ENCODE peak calls at places on chromosomes 7 and 10, in five cellular contexts. V is HCT116, L is suprapubic skin, W is GM23338, U is K562. N is an unnamed sample.

GRCh38 chr7:36630112-36630650 is 94.1 kb downstream of the AOAH start:
- DNase-seq in V (no peak), L (no peak), W (no peak), U (no peak), N (no peak)

GRCh38 chr7:117385340-117386124 is 41.8 kb downstream of the ASZ1 start:
- DNase-seq in V (peak; percentile 37), L (no peak), W (peak; percentile 34), U (no peak), N (no peak)

GRCh38 chr7:130160023-130160422 is 45.2 kb downstream of the TMEM209 start:
- DNase-seq in V (no peak), L (no peak), W (no peak), U (no peak), N (no peak)

GRCh38 chr7:106246941-106247826 is 37.6 kb downstream of the NAMPT start:
- DNase-seq in V (no peak), L (no peak), W (no peak), U (no peak), N (no peak)

GRCh38 chr10:93376372-93377296 is 105.5 kb downstream of the MYOF start:
- DNase-seq in V (peak; percentile 80), L (no peak), W (peak; percentile 84), U (peak; percentile 55), N (peak; percentile 87)

GRCh38 chr10:33664070-33664469 is 329.6 kb upstream of the NRP1 start:
- DNase-seq in V (no peak), L (no peak), W (no peak), U (no peak), N (no peak)

GRCh38 chr10:51955696-51956095 is 256.3 kb upstream of the CSTF2T start:
- DNase-seq in V (no peak), L (no peak), W (peak; percentile 45), U (no peak), N (no peak)

GRCh38 chr7:45237788-45238461 is 80.3 kb downstream of the RAMP3 start:
- DNase-seq in V (no peak), L (no peak), W (no peak), U (peak; percentile 39), N (no peak)

GRCh38 chr7:85927226-85927625 is 716.5 kb upstream of the GRM3 start:
- DNase-seq in V (no peak), L (no peak), W (peak; percentile 1), U (no peak), N (no peak)

GRCh38 chr7:139687980-139688632 is 89.7 kb downstream of the HIPK2 start:
- DNase-seq in V (peak; percentile 26), L (no peak), W (no peak), U (peak; percentile 89), N (no peak)

GRCh38 chr7:121313220-121313792 is 15.5 kb upstream of the WNT16 start:
- DNase-seq in V (no peak), L (no peak), W (no peak), U (no peak), N (no peak)

GRCh38 chr10:73886625-73887024 is 12.3 kb upstream of the CAMK2G start:
- DNase-seq in V (no peak), L (no peak), W (no peak), U (no peak), N (no peak)

GRCh38 chr10:124250506-124250905 is 157.1 kb upstream of the CHST15 start:
- DNase-seq in V (no peak), L (no peak), W (no peak), U (no peak), N (no peak)

GRCh38 chr10:110168601-110169481 is 38.6 kb upstream of the MXI1 start:
- DNase-seq in V (no peak), L (peak; percentile 72), W (peak; percentile 87), U (no peak), N (no peak)

GRCh38 chr7:45257284-45257683 is 99.7 kb downstream of the RAMP3 start:
- DNase-seq in V (no peak), L (no peak), W (no peak), U (no peak), N (no peak)

GRCh38 chr7:151243411-151244155 is 4.9 kb downstream of the SMARCD3 start:
- DNase-seq in V (no peak), L (no peak), W (no peak), U (no peak), N (no peak)

GRCh38 chr10:81219758-81220157 is 655.2 kb upstream of the NRG3 start:
- DNase-seq in V (no peak), L (no peak), W (no peak), U (no peak), N (no peak)

GRCh38 chr10:50310560-50311174 is 59.4 kb upstream of the ASAH2 start:
- DNase-seq in V (peak; percentile 18), L (no peak), W (peak; percentile 76), U (peak; percentile 76), N (no peak)

GRCh38 chr10:36446873-36447272 is 678.5 kb upstream of the ANKRD30A start:
- DNase-seq in V (no peak), L (no peak), W (no peak), U (no peak), N (peak; percentile 81)

GRCh38 chr7:110050831-110051230 is 1040.1 kb upstream of the LRRN3 start:
- DNase-seq in V (no peak), L (no peak), W (no peak), U (no peak), N (no peak)

GRCh38 chr7:158520825-158521224 is 66.8 kb downstream of the PTPRN2 start:
- DNase-seq in V (no peak), L (no peak), W (no peak), U (no peak), N (no peak)

GRCh38 chr7:82507976-82508677 is 64.5 kb upstream of the CACNA2D1 start:
- DNase-seq in V (no peak), L (no peak), W (peak; percentile 46), U (no peak), N (no peak)

GRCh38 chr7:105376901-105377533 is 11.7 kb downstream of the SRPK2 start:
- DNase-seq in V (no peak), L (no peak), W (peak; percentile 78), U (peak; percentile 43), N (no peak)

GRCh38 chr10:80493482-80494021 is 39.4 kb downstream of the TSPAN14 start:
- DNase-seq in V (no peak), L (no peak), W (no peak), U (no peak), N (no peak)

GRCh38 chr7:4868493-4868892 is 6.7 kb upstream of the PAPOLB start:
- DNase-seq in V (no peak), L (peak; percentile 40), W (no peak), U (no peak), N (no peak)

GRCh38 chr7:46003896-46004875 is 83.1 kb upstream of the IGFBP3 start:
- DNase-seq in V (peak; percentile 56), L (no peak), W (no peak), U (no peak), N (no peak)

GRCh38 chr10:44974628-44975431 is 3.8 kb downstream of the DEPP1 start:
- DNase-seq in V (peak; percentile 13), L (peak; percentile 83), W (peak; percentile 75), U (peak; percentile 90), N (peak; percentile 89)

GRCh38 chr10:99315853-99316252 is 13.3 kb upstream of the CNNM1 start:
- DNase-seq in V (no peak), L (no peak), W (no peak), U (no peak), N (no peak)

GRCh38 chr10:37680716-37681616 is 176.4 kb downstream of the ZNF248 start:
- DNase-seq in V (no peak), L (no peak), W (no peak), U (no peak), N (no peak)

GRCh38 chr7:11130012-11130411 is 156.3 kb downstream of the PHF14 start:
- DNase-seq in V (no peak), L (no peak), W (no peak), U (no peak), N (no peak)

GRCh38 chr10:6843477-6843876 is 263.4 kb upstream of the PRKCQ start:
- DNase-seq in V (no peak), L (no peak), W (no peak), U (peak; percentile 15), N (no peak)

GRCh38 chr10:44382131-44382858 is 2.6 kb downstream of the CXCL12 start:
- DNase-seq in V (no peak), L (peak; percentile 74), W (peak; percentile 68), U (no peak), N (peak; percentile 57)

GRCh38 chr7:96441551-96442104 is 119.7 kb upstream of the SLC25A13 start:
- DNase-seq in V (no peak), L (no peak), W (no peak), U (no peak), N (no peak)

DNA sequence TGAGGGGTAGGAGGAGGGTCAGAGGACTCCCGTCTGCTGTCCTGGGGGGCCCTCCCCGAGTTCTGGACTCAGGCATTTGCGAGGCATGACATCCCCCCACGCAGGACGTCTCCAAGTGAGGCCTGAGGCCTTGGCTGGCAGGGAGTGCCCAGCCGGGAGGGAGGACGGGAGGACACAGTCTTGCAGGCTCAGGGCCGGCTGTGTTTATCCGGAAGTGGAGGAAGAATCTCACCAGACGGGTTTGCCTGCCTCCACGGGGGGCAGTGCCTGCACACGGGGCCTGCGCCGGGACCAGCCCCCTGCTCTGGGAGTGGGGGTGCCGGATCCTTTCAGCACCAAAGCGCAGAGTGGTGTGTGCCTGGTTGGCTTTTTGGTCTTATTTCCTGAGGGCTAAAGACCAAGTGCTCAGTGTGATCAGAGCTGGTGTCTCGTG is 10.9 kb downstream of the PWWP2B start:
- DNase-seq in V (no peak), L (no peak), W (peak; percentile 91), U (no peak), N (peak; percentile 87)
- TF ChIP-seq POLR2AphosphoS5 in V (peak; percentile 34), L (no peak), W (no peak), U (no peak), N (peak; percentile 72)

GRCh38 chr7:35593896-35594295 is 101.0 kb downstream of the HERPUD2 start:
- DNase-seq in V (peak; percentile 12), L (no peak), W (peak; percentile 82), U (peak; percentile 63), N (no peak)
- TF ChIP-seq CTCF in V (peak; percentile 78), L (no peak), W (peak; percentile 84), U (peak; percentile 78), N (no peak)

GRCh38 chr10:103677486-103677885 is 177.9 kb downstream of the SH3PXD2A start:
- DNase-seq in V (no peak), L (no peak), W (no peak), U (no peak), N (no peak)

GRCh38 chr10:103676851-103677417 is 178.4 kb downstream of the SH3PXD2A start:
- DNase-seq in V (no peak), L (peak; percentile 92), W (no peak), U (no peak), N (peak; percentile 87)

GRCh38 chr10:103676058-103676785 is 179.2 kb downstream of the SH3PXD2A start:
- DNase-seq in V (no peak), L (peak; percentile 93), W (no peak), U (no peak), N (peak; percentile 88)

GRCh38 chr10:103679096-103679790 is 176.1 kb downstream of the SH3PXD2A start:
- DNase-seq in V (no peak), L (no peak), W (no peak), U (no peak), N (no peak)

DNA sequence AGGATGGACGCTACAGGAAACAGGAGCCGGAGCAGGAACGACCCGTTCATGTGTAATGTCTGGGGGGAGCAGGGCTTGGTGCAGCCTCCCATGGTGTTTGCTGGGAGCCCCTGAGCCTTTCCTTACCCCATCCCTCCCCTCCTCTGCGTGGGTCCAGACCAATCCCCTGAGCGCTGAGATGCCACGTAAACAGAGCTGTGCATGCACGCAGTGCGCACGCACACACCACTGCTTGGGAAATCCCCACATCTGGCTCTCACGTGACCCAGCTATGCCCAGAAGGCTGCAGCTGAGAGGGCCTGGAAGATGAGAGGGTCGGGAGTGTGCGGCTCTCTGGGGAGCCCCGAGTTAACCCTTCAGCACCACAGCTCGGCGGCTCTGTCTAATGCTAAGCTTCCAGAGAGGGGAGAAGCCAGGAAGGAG is 177.3 kb downstream of the SH3PXD2A start:
- DNase-seq in V (no peak), L (peak; percentile 95), W (no peak), U (no peak), N (peak; percentile 98)
- TF ChIP-seq POLR2AphosphoS5 in V (no peak), L (no peak), W (no peak), U (no peak), N (peak; percentile 79)

GRCh38 chr7:24573554-24574338 is 494 bp downstream of the PALS2 start:
- DNase-seq in V (no peak), L (peak; percentile 79), W (peak; percentile 81), U (peak; percentile 77), N (peak; percentile 68)
- TF ChIP-seq CTCF in V (no peak), L (no peak), W (no peak), U (no peak), N (no peak)